ENCODE peak calls at places on chromosomes 7 and 10, in seven cellular contexts. J is NCI-H1105; I is cardiac muscle cell; E is activated effector memory CD4-positive, alpha-beta T cell treated with Interleukin-2 at 50 U/mL for 16 hours; N is CD8-positive, alpha-beta T cell; H is stimulated activated CD4-positive, alpha-beta T cell treated with anti-CD3 and anti-CD28 coated beads, Interleukin-4, amount 100 ng/mL, for 4 hours; Z is gastrocnemius medialis. W is an unnamed sample.

GRCh38 chr10:69217119-69217754 is 2.9 kb upstream of the HKDC1 start:
- DNase-seq in J (no peak), E (no peak), N (no peak), Z (no peak), H (no peak), I (peak), W (peak)

GRCh38 chr10:93376372-93377296 is 105.5 kb downstream of the MYOF start:
- DNase-seq in I (peak), J (no peak), N (no peak), H (peak), Z (peak), E (no peak), W (peak)

GRCh38 chr7:1562611-1563051 is 6.6 kb upstream of the TMEM184A start:
- DNase-seq in I (no peak), Z (no peak), H (no peak), E (no peak), J (no peak), N (no peak), W (peak)

GRCh38 chr7:36275735-36276284 is 113.9 kb upstream of the ANLN start:
- DNase-seq in H (no peak), J (no peak), I (no peak), N (no peak), Z (no peak), E (no peak), W (no peak)

GRCh38 chr10:75773139-75773801 is 341.8 kb downstream of the LRMDA start:
- DNase-seq in H (no peak), Z (no peak), I (peak), J (no peak), N (no peak), E (no peak), W (no peak)

GRCh38 chr10:95324436-95325268 is 33.8 kb upstream of the PDLIM1 start:
- DNase-seq in J (no peak), H (no peak), N (no peak), E (no peak), I (no peak), Z (no peak), W (no peak)

GRCh38 chr10:80924063-80924952 is 386.6 kb downstream of the SH2D4B start:
- DNase-seq in I (peak), H (no peak), J (peak), Z (no peak), E (no peak), N (no peak), W (peak)

GRCh38 chr7:41148521-41148951 is 554.4 kb downstream of the INHBA start:
- DNase-seq in Z (no peak), N (no peak), H (no peak), J (no peak), E (no peak), I (peak), W (no peak)

GRCh38 chr7:144830811-144831210 is 5.0 kb downstream of the TPK1 start:
- DNase-seq in J (no peak), N (no peak), I (peak), E (no peak), Z (no peak), H (no peak), W (no peak)

GRCh38 chr7:76244781-76245391 is 43.2 kb downstream of the SRRM3 start:
- DNase-seq in E (no peak), N (no peak), Z (no peak), I (no peak), H (no peak), J (peak), W (no peak)

GRCh38 chr10:72309290-72310240 is 35.8 kb downstream of the DDIT4 start:
- DNase-seq in J (no peak), H (no peak), E (no peak), I (peak), N (no peak), Z (peak), W (no peak)

GRCh38 chr7:38830826-38831225 is 78.2 kb downstream of the VPS41 start:
- DNase-seq in J (no peak), N (no peak), I (no peak), E (no peak), Z (no peak), H (no peak), W (no peak)

GRCh38 chr7:25862254-25862992 is 289.6 kb upstream of the NFE2L3 start:
- DNase-seq in N (no peak), I (peak), J (peak), E (peak), H (peak), Z (peak), W (peak)

GRCh38 chr10:78337646-78338391 is 304.2 kb downstream of the RPS24 start:
- DNase-seq in J (no peak), N (peak), E (no peak), I (no peak), Z (no peak), H (no peak), W (peak)

GRCh38 chr7:2520808-2521146 is 1.2 kb downstream of the LFNG start:
- DNase-seq in E (no peak), J (no peak), H (no peak), I (no peak), Z (no peak), N (no peak), W (no peak)

GRCh38 chr10:29177266-29177832 is 111.5 kb upstream of the LYZL1 start:
- DNase-seq in N (no peak), H (no peak), E (no peak), J (no peak), Z (no peak), I (no peak), W (no peak)

GRCh38 chr10:108180883-108181282 is 1016.4 kb upstream of the SORCS1 start:
- DNase-seq in H (no peak), J (no peak), N (no peak), I (no peak), E (no peak), Z (no peak), W (no peak)

GRCh38 chr7:131161103-131161502 is 166.6 kb upstream of the MKLN1 start:
- DNase-seq in Z (no peak), E (no peak), N (no peak), J (no peak), H (no peak), I (no peak), W (no peak)

GRCh38 chr10:34299105-34299611 is 515.9 kb downstream of the PARD3 start:
- DNase-seq in E (no peak), N (no peak), J (no peak), I (peak), Z (no peak), H (no peak), W (no peak)

GRCh38 chr10:31341552-31341951 is 22.5 kb downstream of the ZEB1 start:
- DNase-seq in J (no peak), I (no peak), E (no peak), N (no peak), Z (no peak), H (no peak), W (no peak)

GRCh38 chr10:74072503-74072902 is 74.6 kb downstream of the VCL start:
- DNase-seq in J (no peak), N (no peak), Z (no peak), H (no peak), I (no peak), E (no peak), W (no peak)

GRCh38 chr10:131979821-131980270 is 1.9 kb downstream of the BNIP3 start:
- DNase-seq in E (no peak), H (no peak), I (peak), Z (peak), J (no peak), N (no peak), W (no peak)

GRCh38 chr10:128009768-128010167 is 102.9 kb downstream of the PTPRE start:
- DNase-seq in N (no peak), J (no peak), Z (no peak), H (no peak), E (no peak), I (peak), W (no peak)

GRCh38 chr10:51651063-51651462 is 48.3 kb downstream of the CSTF2T start:
- DNase-seq in Z (no peak), I (peak), H (no peak), J (no peak), N (no peak), E (no peak), W (no peak)

GRCh38 chr10:13632407-13632806 is 45.6 kb downstream of the PRPF18 start:
- DNase-seq in N (no peak), H (no peak), E (no peak), J (no peak), Z (no peak), I (no peak), W (no peak)

GRCh38 chr10:13371879-13372470 is 23.9 kb upstream of the SEPHS1 start:
- DNase-seq in N (peak), J (peak), H (peak), I (peak), E (peak), Z (peak), W (peak)

GRCh38 chr7:75650671-75651070 is 88.1 kb downstream of the HIP1 start:
- DNase-seq in Z (no peak), E (no peak), H (no peak), N (no peak), J (no peak), I (no peak), W (peak)

GRCh38 chr7:40621592-40621998 is 486.8 kb downstream of the SUGCT start:
- DNase-seq in Z (no peak), J (no peak), I (no peak), E (no peak), H (no peak), N (no peak), W (no peak)

GRCh38 chr10:71582019-71582418 is 137.6 kb downstream of the C10orf105 start:
- DNase-seq in I (peak), N (no peak), J (no peak), E (no peak), H (no peak), Z (no peak), W (no peak)

W was measured in D341Med.